ENCODE peak calls at places on chromosome 11, in seven cellular contexts. B is mesendoderm, Z is H9, G is H1, L is IMR-90, T is mesenchymal stem cell, A is neuronal stem cell. E is an unnamed sample. For H3K27me3, the result is how much of the 10 kb centered on the place peaks cover.

GRCh38 chr11:65557280-65558001 is 718 bp downstream of the LTBP3 start:
- DNase-seq in B (peak), Z (no peak), G (no peak), L (no peak), T (no peak), A (no peak), E (no peak)

GRCh38 chr11:47269002-47269828 is 718 bp upstream of the MADD start:
- DNase-seq in B (peak), Z (peak), G (peak), L (peak), T (peak), A (peak), E (peak)

GRCh38 chr11:33829430-33830141 is 55.3 kb upstream of the FBXO3 start:
- DNase-seq in B (peak), Z (peak), G (peak), L (peak), T (peak), A (peak), E (peak)

GRCh38 chr11:44527476-44527875 is 38.0 kb upstream of the CD82 start:
- DNase-seq in B (no peak), Z (no peak), G (no peak), L (no peak), T (no peak), A (no peak), E (no peak)

GRCh38 chr11:120929664-120930154 is 94.2 kb upstream of the TBCEL start:
- DNase-seq in B (peak), Z (peak), G (peak), L (peak), T (peak), A (peak), E (peak)

GRCh38 chr11:69985331-69985653 is 92.8 kb upstream of the ANO1 start:
- DNase-seq in B (no peak), Z (no peak), G (no peak), L (no peak), T (no peak), A (no peak), E (no peak)

GRCh38 chr11:30392977-30393376 is 70.1 kb downstream of the ARL14EP start:
- DNase-seq in B (no peak), Z (no peak), G (no peak), L (no peak), T (no peak), A (no peak), E (no peak)

GRCh38 chr11:86551286-86551685 is 121.1 kb downstream of the ME3 start:
- DNase-seq in B (peak), Z (no peak), G (no peak), L (peak), T (peak), A (no peak), E (no peak)

GRCh38 chr11:16239130-16240105 is 116.9 kb downstream of the SOX6 start:
- DNase-seq in B (no peak), Z (no peak), G (no peak), L (peak), T (peak), A (peak), E (no peak)

GRCh38 chr11:65428578-65429068 is 6.0 kb downstream of the NEAT1 start:
- DNase-seq in B (no peak), Z (no peak), G (no peak), L (no peak), T (no peak), A (no peak), E (peak)

GRCh38 chr11:128582496-128583366 is 4.6 kb downstream of the ETS1 start:
- DNase-seq in B (peak), Z (peak), G (no peak), L (peak), T (peak), A (no peak), E (peak)

GRCh38 chr11:44427432-44427831 is 117.5 kb upstream of the ALX4 start:
- DNase-seq in B (peak), Z (peak), G (peak), L (no peak), T (no peak), A (no peak), E (no peak)

GRCh38 chr11:118532852-118533768 is 2.1 kb downstream of the TMEM25 start:
- DNase-seq in B (no peak), Z (no peak), G (no peak), L (no peak), T (no peak), A (no peak), E (no peak)

GRCh38 chr11:76212086-76213035 is 6.1 kb upstream of the WNT11 start:
- DNase-seq in B (no peak), Z (no peak), G (no peak), L (no peak), T (no peak), A (no peak), E (no peak)

GRCh38 chr11:59062602-59063529 is 23.2 kb upstream of the GLYATL1B start:
- DNase-seq in B (peak), Z (peak), G (no peak), L (no peak), T (no peak), A (no peak), E (no peak)

GRCh38 chr11:45252134-45252856 is 33.8 kb downstream of the SYT13 start:
- DNase-seq in B (peak), Z (peak), G (peak), L (peak), T (peak), A (peak), E (peak)

GRCh38 chr11:1559103-1559951 is 12.7 kb downstream of the DUSP8 start:
- DNase-seq in B (peak), Z (peak), G (peak), L (peak), T (peak), A (no peak), E (no peak)

GRCh38 chr11:133506023-133506422 is 26.3 kb downstream of the OPCML start:
- DNase-seq in B (no peak), Z (no peak), G (no peak), L (no peak), T (no peak), A (no peak), E (no peak)

GRCh38 chr11:64357904-64358535 is 942 bp upstream of the RPS6KA4 start:
- DNase-seq in B (no peak), Z (no peak), G (peak), L (no peak), T (peak), A (no peak), E (no peak)

GRCh38 chr11:15918674-15919073 is 437.7 kb downstream of the SOX6 start:
- DNase-seq in B (no peak), Z (no peak), G (no peak), L (no peak), T (no peak), A (no peak), E (no peak)

GRCh38 chr11:105878510-105878909 is 143.5 kb downstream of the MSANTD4 start:
- DNase-seq in B (no peak), Z (no peak), G (no peak), L (no peak), T (no peak), A (no peak), E (no peak)

GRCh38 chr11:88579466-88579865 is 241.9 kb upstream of the CTSC start:
- DNase-seq in B (peak), Z (no peak), G (no peak), L (no peak), T (no peak), A (no peak), E (no peak)

GRCh38 chr11:134542401-134543143 is 130.5 kb upstream of the B3GAT1 start:
- DNase-seq in B (no peak), Z (peak), G (peak), L (no peak), T (no peak), A (no peak), E (peak)

GRCh38 chr11:3137486-3138177 is 27.5 kb downstream of the OSBPL5 start:
- DNase-seq in B (no peak), Z (no peak), G (no peak), L (no peak), T (peak), A (no peak), E (no peak)

GRCh38 chr11:41612415-41612814 is 153.0 kb upstream of the LRRC4C start:
- DNase-seq in B (peak), Z (no peak), G (no peak), L (no peak), T (no peak), A (no peak), E (no peak)

GRCh38 chr11:8934735-8935478 is 2.2 kb upstream of the C11orf16 start:
- DNase-seq in B (peak), Z (no peak), G (no peak), L (peak), T (peak), A (no peak), E (peak)

GRCh38 chr11:58796333-58797049 is 48.0 kb downstream of the GLYATL2 start:
- DNase-seq in B (peak), Z (no peak), G (no peak), L (no peak), T (no peak), A (no peak), E (no peak)

GRCh38 chr11:76653674-76654309 is 16.8 kb downstream of the LRRC32 start:
- DNase-seq in B (no peak), Z (peak), G (no peak), L (peak), T (peak), A (no peak), E (peak)

GRCh38 chr11:19472679-19473078 is 231.9 kb upstream of the E2F8 start:
- DNase-seq in B (no peak), Z (no peak), G (no peak), L (no peak), T (no peak), A (no peak), E (no peak)

GRCh38 chr11:33774356-33775063 is at the start of gene FBXO3:
- DNase-seq in B (peak), Z (peak), G (peak), L (peak), T (peak), A (peak), E (peak)

GRCh38 chr11:109772846-109773400 is 320.3 kb upstream of the ZC3H12C start:
- DNase-seq in B (no peak), Z (no peak), G (no peak), L (no peak), T (no peak), A (no peak), E (no peak)

GRCh38 chr11:99351620-99352019 is 330.9 kb downstream of the CNTN5 start:
- DNase-seq in B (no peak), Z (no peak), G (no peak), L (peak), T (no peak), A (no peak), E (no peak)
- H4K8ac ChIP-seq in B (no peak), Z (no peak), G (no peak), L (no peak), T (no peak), A (no peak), E (no peak)

DNA sequence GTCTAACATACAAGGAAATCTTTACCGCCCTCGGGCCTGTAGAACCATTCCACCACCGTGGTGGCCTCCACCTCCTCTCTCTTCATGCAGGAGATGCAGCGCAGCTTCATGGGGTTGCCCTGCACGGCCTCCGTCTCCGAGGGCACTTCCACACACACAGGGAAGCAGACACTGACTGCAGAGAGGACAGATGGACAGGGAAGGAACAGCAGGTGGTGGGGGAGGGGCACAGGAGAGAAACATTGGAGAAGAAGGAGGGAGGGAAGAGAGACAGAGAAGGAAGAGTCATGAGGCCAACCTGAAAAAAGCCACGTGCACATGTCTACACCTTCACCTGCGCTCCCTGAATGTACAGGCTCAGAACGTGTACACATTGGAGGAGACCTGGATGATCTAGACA is 8.8 kb downstream of the SCN3B start:
- DNase-seq in B (no peak), Z (no peak), G (no peak), L (no peak), T (no peak), A (no peak), E (no peak)
- H3K27me3 ChIP-seq in B (under half), Z (under half), G (under half), L (under half), T (half or more), A (under half), E (under half)

GRCh38 chr11:73680687-73681086 is 34.3 kb downstream of the PLEKHB1 start:
- DNase-seq in B (no peak), Z (no peak), G (no peak), L (peak), T (no peak), A (no peak), E (no peak)
- H2BK120ac ChIP-seq in B (no peak), Z (no peak), G (no peak), L (no peak), T (no peak), A (no peak), E (no peak)

GRCh38 chr11:68545347-68545746 is 84.8 kb downstream of the PPP6R3 start:
- DNase-seq in B (no peak), Z (no peak), G (no peak), L (no peak), T (no peak), A (no peak), E (no peak)
- H4K8ac ChIP-seq in B (no peak), Z (no peak), G (no peak), L (no peak), T (no peak), A (no peak), E (no peak)